ENCODE peak calls at places on chromosomes 4 and X, in four cellular contexts. G is HFF-Myc, F is H9, R is germinal center. V is an unnamed sample.

GRCh38 chrX:2442694-2443093 is 58.1 kb downstream of the DHRSX start:
- DNase-seq in G (no peak), F (no peak), R (no peak), V (no peak)

GRCh38 chrX:46572295-46572936 is 1.1 kb upstream of the CHST7 start:
- DNase-seq in G (no peak), F (no peak), R (peak; percentile 38), V (no peak)

GRCh38 chr4:166546009-166546408 is 673.0 kb downstream of the TLL1 start:
- DNase-seq in G (no peak), F (no peak), R (no peak), V (no peak)

GRCh38 chr4:115119804-115120352 is 6.5 kb upstream of the NDST4 start:
- DNase-seq in G (no peak), F (no peak), R (no peak), V (no peak)

GRCh38 chr4:14646831-14647230 is 355.4 kb upstream of the CPEB2 start:
- DNase-seq in G (no peak), F (no peak), R (no peak), V (no peak)

GRCh38 chr4:118353452-118353851 is 649 bp upstream of the PRSS12 start:
- DNase-seq in G (no peak), F (no peak), R (no peak), V (peak; percentile 8)

GRCh38 chr4:7348946-7349900 is 85.5 kb downstream of the PSAPL1 start:
- DNase-seq in G (no peak), F (no peak), R (no peak), V (no peak)

GRCh38 chrX:10897768-10898167 is 213.4 kb upstream of the HCCS start:
- DNase-seq in G (no peak), F (peak; percentile 31), R (no peak), V (no peak)

GRCh38 chr4:186900232-186900900 is 176.7 kb upstream of the FAT1 start:
- DNase-seq in G (no peak), F (no peak), R (no peak), V (no peak)

GRCh38 chr4:147596976-147597375 is 20.2 kb upstream of the TMEM184C start:
- DNase-seq in G (peak; percentile 85), F (no peak), R (no peak), V (peak; percentile 59)

GRCh38 chr4:153763404-153763803 is 3.6 kb upstream of the RNF175 start:
- DNase-seq in G (no peak), F (no peak), R (no peak), V (no peak)

GRCh38 chrX:20056704-20057103 is 60.0 kb downstream of the MAP7D2 start:
- DNase-seq in G (no peak), F (no peak), R (no peak), V (no peak)

GRCh38 chr4:23455482-23455881 is 434.4 kb downstream of the PPARGC1A start:
- DNase-seq in G (no peak), F (peak; percentile 54), R (no peak), V (peak; percentile 64)

GRCh38 chr4:145183581-145183980 is 3.2 kb upstream of the OTUD4 start:
- DNase-seq in G (no peak), F (no peak), R (no peak), V (no peak)

GRCh38 chr4:158970786-158971185 is 132.1 kb upstream of the RAPGEF2 start:
- DNase-seq in G (no peak), F (no peak), R (no peak), V (no peak)

GRCh38 chr4:151039733-151040132 is 24.6 kb upstream of the LRBA start:
- DNase-seq in G (no peak), F (no peak), R (no peak), V (no peak)

GRCh38 chr4:80336582-80336981 is 1.1 kb downstream of the CFAP299 start:
- DNase-seq in G (peak; percentile 4), F (peak; percentile 55), R (no peak), V (peak; percentile 58)

GRCh38 chrX:139920306-139920705 is 12.5 kb downstream of the ATP11C start:
- DNase-seq in G (no peak), F (no peak), R (no peak), V (no peak)

GRCh38 chr4:2412885-2413716 is 5.3 kb downstream of the ZFYVE28 start:
- DNase-seq in G (peak; percentile 75), F (peak; percentile 95), R (peak; percentile 31), V (peak; percentile 80)

GRCh38 chrX:150692296-150692695 is 900 bp upstream of the MTMR1 start:
- DNase-seq in G (no peak), F (no peak), R (no peak), V (no peak)

GRCh38 chr4:126888968-126889367 is 743.8 kb upstream of the INTU start:
- DNase-seq in G (no peak), F (no peak), R (no peak), V (no peak)

GRCh38 chrX:140672840-140673731 is 36.5 kb upstream of the LINC00632 start:
- DNase-seq in G (no peak), F (no peak), R (no peak), V (no peak)

GRCh38 chr4:22634541-22635181 is 58.1 kb upstream of the GBA3 start:
- DNase-seq in G (no peak), F (no peak), R (no peak), V (no peak)

GRCh38 chrX:31633349-31633748 is 561.5 kb upstream of the FTHL17 start:
- DNase-seq in G (no peak), F (no peak), R (no peak), V (no peak)

GRCh38 chr4:151260526-151260925 is 16.4 kb upstream of the PRSS48 start:
- DNase-seq in G (no peak), F (no peak), R (no peak), V (no peak)

GRCh38 chr4:148643851-148644250 is 201.6 kb upstream of the NR3C2 start:
- DNase-seq in G (no peak), F (no peak), R (no peak), V (no peak)

GRCh38 chr4:113761682-113762060 is at the start of gene CAMK2D:
- DNase-seq in G (no peak), F (peak; percentile 67), R (peak; percentile 69), V (peak; percentile 46)

GRCh38 chrX:38233891-38234807 is 13.5 kb upstream of the SRPX start:
- DNase-seq in G (no peak), F (no peak), R (no peak), V (peak; percentile 5)

GRCh38 chrX:9612146-9612505 is 147.3 kb downstream of the TBL1X start:
- DNase-seq in G (no peak), F (no peak), R (no peak), V (no peak)

V was measured in iPS-NIHi11.